ENCODE peak calls at places on chromosome 21, in nine cellular contexts. One of them, this sample, is unnamed.

GRCh38 chr21:16891821-16892220 is 621.0 kb upstream of the CXADR start:
- DNase-seq in HepG2: no peak
- DNase-seq in testis: peak; percentile 18
- DNase-seq in tibial nerve: no peak
- DNase-seq in breast epithelium: peak; percentile 61
- DNase-seq in H1: no peak
- DNase-seq in IMR-90: peak; percentile 60
- DNase-seq in spleen: no peak
- DNase-seq in stomach: no peak
- DNase-seq in this sample: no peak

GRCh38 chr21:22421416-22422190 is 1423.4 kb downstream of the NCAM2 start:
- DNase-seq in HepG2: no peak
- DNase-seq in testis: no peak
- DNase-seq in tibial nerve: no peak
- DNase-seq in breast epithelium: no peak
- DNase-seq in H1: no peak
- DNase-seq in IMR-90: no peak
- DNase-seq in spleen: no peak
- DNase-seq in stomach: no peak
- DNase-seq in this sample: no peak

GRCh38 chr21:34967509-34968289 is 81.4 kb downstream of the RUNX1 start:
- DNase-seq in HepG2: peak; percentile 42
- DNase-seq in testis: no peak
- DNase-seq in tibial nerve: no peak
- DNase-seq in breast epithelium: no peak
- DNase-seq in H1: no peak
- DNase-seq in IMR-90: peak; percentile 35
- DNase-seq in spleen: no peak
- DNase-seq in stomach: no peak
- DNase-seq in this sample: no peak

GRCh38 chr21:42245348-42246185 is 26.6 kb downstream of the ABCG1 start:
- DNase-seq in HepG2: no peak
- DNase-seq in testis: peak; percentile 51
- DNase-seq in tibial nerve: no peak
- DNase-seq in breast epithelium: no peak
- DNase-seq in H1: no peak
- DNase-seq in IMR-90: no peak
- DNase-seq in spleen: peak; percentile 71
- DNase-seq in stomach: no peak
- DNase-seq in this sample: no peak

GRCh38 chr21:42768324-42769121 is 110.8 kb downstream of the WDR4 start:
- DNase-seq in HepG2: no peak
- DNase-seq in testis: no peak
- DNase-seq in tibial nerve: no peak
- DNase-seq in breast epithelium: no peak
- DNase-seq in H1: no peak
- DNase-seq in IMR-90: no peak
- DNase-seq in spleen: no peak
- DNase-seq in stomach: no peak
- DNase-seq in this sample: no peak

GRCh38 chr21:38284221-38284620 is 27.4 kb downstream of the KCNJ15 start:
- DNase-seq in HepG2: no peak
- DNase-seq in testis: no peak
- DNase-seq in tibial nerve: no peak
- DNase-seq in breast epithelium: no peak
- DNase-seq in H1: no peak
- DNase-seq in IMR-90: no peak
- DNase-seq in spleen: no peak
- DNase-seq in stomach: no peak
- DNase-seq in this sample: no peak

GRCh38 chr21:38242036-38242435 is 14.8 kb upstream of the KCNJ15 start:
- DNase-seq in HepG2: no peak
- DNase-seq in testis: no peak
- DNase-seq in tibial nerve: no peak
- DNase-seq in breast epithelium: no peak
- DNase-seq in H1: no peak
- DNase-seq in IMR-90: no peak
- DNase-seq in spleen: no peak
- DNase-seq in stomach: no peak
- DNase-seq in this sample: no peak

GRCh38 chr21:15562748-15563147 is 167.0 kb upstream of the USP25 start:
- DNase-seq in HepG2: no peak
- DNase-seq in testis: no peak
- DNase-seq in tibial nerve: no peak
- DNase-seq in breast epithelium: no peak
- DNase-seq in H1: no peak
- DNase-seq in IMR-90: no peak
- DNase-seq in spleen: no peak
- DNase-seq in stomach: no peak
- DNase-seq in this sample: no peak

GRCh38 chr21:35088235-35088865 is 39.2 kb upstream of the RUNX1 start:
- DNase-seq in HepG2: no peak
- DNase-seq in testis: no peak
- DNase-seq in tibial nerve: no peak
- DNase-seq in breast epithelium: no peak
- DNase-seq in H1: no peak
- DNase-seq in IMR-90: peak; percentile 46
- DNase-seq in spleen: no peak
- DNase-seq in stomach: no peak
- DNase-seq in this sample: no peak

GRCh38 chr21:43574741-43575465 is 84.4 kb downstream of the HSF2BP start:
- DNase-seq in HepG2: no peak
- DNase-seq in testis: peak; percentile 34
- DNase-seq in tibial nerve: no peak
- DNase-seq in breast epithelium: no peak
- DNase-seq in H1: no peak
- DNase-seq in IMR-90: no peak
- DNase-seq in spleen: peak; percentile 77
- DNase-seq in stomach: no peak
- DNase-seq in this sample: peak; percentile 43

GRCh38 chr21:18058731-18059398 is 185.8 kb upstream of the CHODL start:
- DNase-seq in HepG2: no peak
- DNase-seq in testis: no peak
- DNase-seq in tibial nerve: no peak
- DNase-seq in breast epithelium: no peak
- DNase-seq in H1: no peak
- DNase-seq in IMR-90: no peak
- DNase-seq in spleen: no peak
- DNase-seq in stomach: no peak
- DNase-seq in this sample: no peak

GRCh38 chr21:15122241-15122640 is 57.4 kb upstream of the NRIP1 start:
- DNase-seq in HepG2: peak; percentile 57
- DNase-seq in testis: no peak
- DNase-seq in tibial nerve: no peak
- DNase-seq in breast epithelium: no peak
- DNase-seq in H1: no peak
- DNase-seq in IMR-90: no peak
- DNase-seq in spleen: no peak
- DNase-seq in stomach: no peak
- DNase-seq in this sample: no peak

GRCh38 chr21:32022141-32022540 is 149.3 kb downstream of the HUNK start:
- DNase-seq in HepG2: no peak
- DNase-seq in testis: no peak
- DNase-seq in tibial nerve: no peak
- DNase-seq in breast epithelium: no peak
- DNase-seq in H1: no peak
- DNase-seq in IMR-90: no peak
- DNase-seq in spleen: no peak
- DNase-seq in stomach: no peak
- DNase-seq in this sample: no peak
- TF ChIP-seq POLR2A in HepG2: no peak
- TF ChIP-seq POLR2A in testis: no peak
- TF ChIP-seq POLR2A in tibial nerve: no peak
- TF ChIP-seq POLR2A in breast epithelium: no peak
- TF ChIP-seq POLR2A in H1: no peak
- TF ChIP-seq POLR2A in IMR-90: no peak
- TF ChIP-seq POLR2A in spleen: no peak
- TF ChIP-seq POLR2A in stomach: no peak
- TF ChIP-seq POLR2A in this sample: no peak

DNA sequence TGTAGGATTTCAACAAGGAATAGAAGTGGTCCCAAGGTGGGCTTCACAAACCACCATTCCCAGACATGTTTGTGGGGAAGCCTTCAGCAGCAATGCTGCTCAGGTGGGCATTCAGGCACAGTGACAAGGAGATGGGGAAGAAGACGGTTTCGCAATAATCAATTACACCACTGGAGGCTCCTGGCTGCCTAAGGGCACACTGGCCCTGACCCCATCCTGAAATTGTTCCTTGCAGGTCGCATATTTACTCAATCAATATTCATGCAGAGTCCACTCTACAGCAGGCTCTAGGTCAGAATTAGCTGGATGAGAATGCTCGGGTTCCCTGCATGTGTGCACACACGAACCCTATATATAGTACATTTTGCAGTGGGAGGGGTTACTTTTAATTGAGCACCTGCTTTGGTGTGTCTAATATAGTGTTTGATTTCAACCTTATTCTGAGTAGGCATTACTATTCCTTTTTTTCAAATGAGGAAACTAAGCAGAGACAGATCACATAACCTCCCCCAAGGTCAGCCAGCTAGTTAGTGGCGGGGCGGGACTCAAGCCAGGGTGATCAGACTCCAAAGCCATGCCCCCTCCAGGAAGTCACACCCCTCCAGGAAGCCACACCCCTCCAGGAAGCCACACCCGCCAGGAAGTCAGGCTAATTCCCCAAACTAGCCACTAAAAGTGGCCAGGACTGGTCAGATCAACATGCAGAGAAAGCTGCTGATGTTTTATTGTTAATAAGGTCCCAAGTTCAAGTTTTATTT is 106.5 kb downstream of the HLCS start:
- DNase-seq in HepG2: peak; percentile 81
- DNase-seq in testis: peak; percentile 51
- DNase-seq in tibial nerve: peak; percentile 24
- DNase-seq in breast epithelium: peak; percentile 28
- DNase-seq in H1: peak; percentile 31
- DNase-seq in IMR-90: peak; percentile 29
- DNase-seq in spleen: peak; percentile 89
- DNase-seq in stomach: peak; percentile 72
- DNase-seq in this sample: peak; percentile 70
- TF ChIP-seq POLR2A in HepG2: peak; percentile 62
- TF ChIP-seq POLR2A in testis: no peak
- TF ChIP-seq POLR2A in tibial nerve: no peak
- TF ChIP-seq POLR2A in breast epithelium: no peak
- TF ChIP-seq POLR2A in H1: no peak
- TF ChIP-seq POLR2A in IMR-90: no peak
- TF ChIP-seq POLR2A in spleen: no peak
- TF ChIP-seq POLR2A in stomach: no peak
- TF ChIP-seq POLR2A in this sample: no peak

GRCh38 chr21:29684106-29684505 is 255.7 kb downstream of the GRIK1 start:
- DNase-seq in HepG2: no peak
- DNase-seq in testis: no peak
- DNase-seq in tibial nerve: no peak
- DNase-seq in breast epithelium: no peak
- DNase-seq in H1: no peak
- DNase-seq in IMR-90: no peak
- DNase-seq in spleen: no peak
- DNase-seq in stomach: no peak
- DNase-seq in this sample: no peak
- TF ChIP-seq POLR2A in HepG2: no peak
- TF ChIP-seq POLR2A in testis: no peak
- TF ChIP-seq POLR2A in tibial nerve: no peak
- TF ChIP-seq POLR2A in breast epithelium: no peak
- TF ChIP-seq POLR2A in H1: no peak
- TF ChIP-seq POLR2A in IMR-90: no peak
- TF ChIP-seq POLR2A in spleen: no peak
- TF ChIP-seq POLR2A in stomach: no peak
- TF ChIP-seq POLR2A in this sample: no peak

GRCh38 chr21:33434770-33435360 is 31.7 kb downstream of the IFNGR2 start:
- DNase-seq in HepG2: no peak
- DNase-seq in testis: no peak
- DNase-seq in tibial nerve: no peak
- DNase-seq in breast epithelium: no peak
- DNase-seq in H1: no peak
- DNase-seq in IMR-90: peak; percentile 96
- DNase-seq in spleen: no peak
- DNase-seq in stomach: no peak
- DNase-seq in this sample: no peak
- TF ChIP-seq POLR2A in HepG2: no peak
- TF ChIP-seq POLR2A in testis: no peak
- TF ChIP-seq POLR2A in tibial nerve: no peak
- TF ChIP-seq POLR2A in breast epithelium: no peak
- TF ChIP-seq POLR2A in H1: no peak
- TF ChIP-seq POLR2A in IMR-90: peak; percentile 43
- TF ChIP-seq POLR2A in spleen: no peak
- TF ChIP-seq POLR2A in stomach: no peak
- TF ChIP-seq POLR2A in this sample: no peak

DNA sequence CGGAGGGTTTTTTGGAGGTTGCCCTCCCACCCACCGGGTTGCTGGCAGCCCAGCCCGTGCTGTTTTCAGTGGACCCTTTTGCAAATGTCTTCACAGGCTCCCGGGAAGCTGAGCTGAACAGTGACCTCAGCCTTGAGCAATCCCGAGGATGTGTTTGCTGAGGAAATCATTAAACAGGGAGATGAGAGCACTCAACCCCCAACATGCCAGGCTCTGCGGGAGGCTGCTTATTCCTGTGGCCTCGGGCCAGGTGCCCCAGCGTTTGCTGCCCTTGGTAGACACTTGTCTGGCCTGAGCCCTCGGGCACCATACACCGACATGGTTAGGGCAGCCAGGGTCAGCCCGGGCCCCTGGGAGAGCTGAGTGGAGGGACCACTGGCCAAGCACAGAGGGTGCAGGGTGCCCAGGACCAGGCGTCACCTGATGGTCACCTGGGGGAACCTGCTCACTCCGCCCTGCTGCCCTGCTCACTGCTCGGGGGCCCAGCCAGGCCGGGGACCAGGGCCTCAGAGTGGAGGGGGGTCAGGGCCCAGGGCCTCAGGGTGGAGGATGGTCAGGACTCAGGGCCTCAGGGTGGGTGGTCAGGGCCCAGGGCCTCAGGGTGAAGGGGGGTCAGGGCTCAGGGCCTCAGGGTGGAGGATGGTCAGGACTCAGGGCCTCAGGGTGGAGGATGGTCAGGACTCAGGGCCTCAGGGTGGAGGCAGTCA is 42.5 kb upstream of the POFUT2 start:
- DNase-seq in HepG2: peak; percentile 89
- DNase-seq in testis: no peak
- DNase-seq in tibial nerve: no peak
- DNase-seq in breast epithelium: no peak
- DNase-seq in H1: peak; percentile 58
- DNase-seq in IMR-90: peak; percentile 88
- DNase-seq in spleen: peak; percentile 58
- DNase-seq in stomach: no peak
- DNase-seq in this sample: peak; percentile 86
- TF ChIP-seq POLR2A in HepG2: no peak
- TF ChIP-seq POLR2A in testis: no peak
- TF ChIP-seq POLR2A in tibial nerve: no peak
- TF ChIP-seq POLR2A in breast epithelium: no peak
- TF ChIP-seq POLR2A in H1: no peak
- TF ChIP-seq POLR2A in IMR-90: no peak
- TF ChIP-seq POLR2A in spleen: no peak
- TF ChIP-seq POLR2A in stomach: no peak
- TF ChIP-seq POLR2A in this sample: no peak